ENCODE peak calls at places on chromosomes 3 and 15, in ten cellular contexts. L is T-helper 9 cell; N is effector memory CD8-positive, alpha-beta T cell; S is endothelial cell; F is NT2/D1; R is Kasumi-1; P is NCI-H510A treated with DMSO at 0.1 percent for 48 hours; D is testis; X is amniotic stem cell; T is SK-N-SH. I is an unnamed sample.

GRCh38 chr3:98367464-98368246 is 14.0 kb downstream of the OR5K4 start:
- DNase-seq in F (no peak), R (no peak), P (no peak), N (no peak), L (no peak), T (no peak), S (no peak), D (no peak), X (no peak), I (no peak)

GRCh38 chr15:83057002-83057401 is 10.1 kb downstream of the BTBD1 start:
- DNase-seq in N (no peak), L (no peak), S (no peak), D (no peak), R (no peak), X (no peak), T (no peak), F (peak; percentile 27), P (no peak), I (peak; percentile 65)

GRCh38 chr15:90718232-90718631 is 1.1 kb downstream of the BLM start:
- DNase-seq in P (no peak), R (no peak), F (no peak), T (no peak), X (no peak), D (no peak), L (no peak), N (no peak), S (no peak), I (no peak)

GRCh38 chr3:9037113-9037715 is 73.9 kb upstream of the RAD18 start:
- DNase-seq in D (peak; percentile 73), S (no peak), X (no peak), L (no peak), N (no peak), P (no peak), R (peak; percentile 53), F (no peak), T (peak; percentile 51), I (no peak)

GRCh38 chr15:59185725-59186124 is 20.9 kb upstream of the LDHAL6B start:
- DNase-seq in S (no peak), D (no peak), L (no peak), X (no peak), P (no peak), R (no peak), T (no peak), N (no peak), F (no peak), I (no peak)

GRCh38 chr15:39666671-39667070 is 85.8 kb downstream of the THBS1 start:
- DNase-seq in P (no peak), F (no peak), S (no peak), X (no peak), T (no peak), D (no peak), R (no peak), N (no peak), L (no peak), I (peak; percentile 79)

GRCh38 chr3:38614651-38615352 is 34.7 kb downstream of the SCN5A start:
- DNase-seq in S (no peak), X (no peak), R (no peak), D (no peak), P (no peak), L (no peak), F (no peak), T (no peak), N (no peak), I (no peak)

GRCh38 chr15:74780523-74780982 is 1.3 kb upstream of the CSK start:
- DNase-seq in D (no peak), X (no peak), P (no peak), T (no peak), F (no peak), L (no peak), N (no peak), R (peak; percentile 33), S (no peak), I (no peak)

GRCh38 chr15:66401130-66402021 is 14.7 kb downstream of the MAP2K1 start:
- DNase-seq in L (no peak), R (peak; percentile 27), N (no peak), S (no peak), X (no peak), F (no peak), P (no peak), D (no peak), T (no peak), I (no peak)

GRCh38 chr3:57079221-57079831 is 18.9 kb downstream of the SPATA12 start:
- DNase-seq in R (no peak), L (no peak), N (no peak), S (peak; percentile 66), T (peak; percentile 93), P (peak; percentile 4), F (peak; percentile 47), D (peak; percentile 74), X (no peak), I (peak; percentile 84)

GRCh38 chr3:46845397-46845859 is 17.8 kb downstream of the MYL3 start:
- DNase-seq in N (no peak), X (peak; percentile 7), P (no peak), R (no peak), F (peak; percentile 35), L (no peak), D (peak; percentile 70), S (peak; percentile 2), T (peak; percentile 90), I (no peak)

GRCh38 chr3:56107157-56107556 is 361.1 kb downstream of the ERC2 start:
- DNase-seq in T (no peak), L (no peak), X (no peak), P (no peak), D (no peak), N (no peak), F (no peak), R (no peak), S (no peak), I (no peak)

GRCh38 chr3:127750226-127751031 is 71.9 kb downstream of the MGLL start:
- DNase-seq in N (no peak), L (no peak), P (no peak), S (no peak), R (no peak), D (no peak), X (peak; percentile 54), T (peak; percentile 52), F (no peak), I (no peak)

GRCh38 chr15:41894791-41895463 is 1.1 kb upstream of the SPTBN5 start:
- DNase-seq in F (no peak), R (peak; percentile 42), N (peak; percentile 91), P (peak; percentile 78), X (no peak), S (no peak), T (peak; percentile 97), D (peak; percentile 68), L (peak; percentile 87), I (no peak)

GRCh38 chr3:141933421-141934300 is 57.2 kb downstream of the ATP1B3 start:
- DNase-seq in F (no peak), X (no peak), N (no peak), L (no peak), S (no peak), D (peak; percentile 7), P (no peak), T (no peak), R (no peak), I (no peak)

GRCh38 chr3:197003461-197004385 is 25.9 kb downstream of the MELTF start:
- DNase-seq in P (peak; percentile 85), T (no peak), N (no peak), F (no peak), D (no peak), X (no peak), S (no peak), R (no peak), L (no peak), I (peak; percentile 48)

GRCh38 chr15:47674576-47675232 is 42.6 kb upstream of the SEMA6D start:
- DNase-seq in N (no peak), S (no peak), R (no peak), X (no peak), T (no peak), D (no peak), P (peak; percentile 85), L (no peak), F (no peak), I (no peak)

GRCh38 chr3:120013481-120013880 is 80.8 kb downstream of the GSK3B start:
- DNase-seq in D (no peak), X (no peak), T (no peak), L (no peak), P (no peak), N (no peak), R (no peak), S (no peak), F (no peak), I (no peak)

GRCh38 chr15:56454841-56455240 is 10.1 kb downstream of the MNS1 start:
- DNase-seq in T (no peak), F (no peak), S (no peak), L (no peak), N (no peak), X (no peak), P (no peak), D (no peak), R (no peak), I (no peak)

GRCh38 chr3:149542375-149543312 is 68.1 kb downstream of the TM4SF4 start:
- DNase-seq in N (no peak), P (no peak), X (no peak), T (no peak), R (no peak), D (no peak), L (no peak), S (no peak), F (no peak), I (no peak)

GRCh38 chr15:89772933-89773583 is 3.1 kb upstream of the MESP2 start:
- DNase-seq in N (no peak), L (no peak), S (no peak), X (no peak), T (peak; percentile 37), R (peak; percentile 31), P (peak; percentile 2), F (no peak), D (no peak), I (no peak)

GRCh38 chr15:34271493-34271892 is 46.7 kb downstream of the EMC4 start:
- DNase-seq in X (no peak), R (no peak), S (no peak), F (no peak), P (no peak), T (no peak), N (no peak), D (no peak), L (no peak), I (no peak)

GRCh38 chr3:105997800-105998526 is 129.2 kb upstream of the CBLB start:
- DNase-seq in T (no peak), D (no peak), N (no peak), L (no peak), X (peak; percentile 35), S (no peak), F (no peak), P (no peak), R (peak; percentile 64), I (no peak)

GRCh38 chr3:114442251-114442650 is 148.4 kb downstream of the TIGIT start:
- DNase-seq in L (no peak), S (no peak), R (no peak), D (no peak), X (peak; percentile 8), N (no peak), T (no peak), P (no peak), F (no peak), I (no peak)

I was measured in HAP-1.